ENCODE peak calls at places on chromosomes 2 and 18, in eight cellular contexts. J is fibroblast of pulmonary artery, X is GM12864, G is A673, Q is RWPE1, F is dorsolateral prefrontal cortex, T is MCF 10A, H is ovary. S is an unnamed sample.

GRCh38 chr2:207905546-207905945 is 119.8 kb downstream of the PLEKHM3 start:
- DNase-seq in Q (no peak), H (no peak), J (no peak), F (no peak), X (no peak), G (no peak), T (no peak), S (peak)

GRCh38 chr18:34501553-34501952 is 208.5 kb upstream of the DTNA start:
- DNase-seq in H (no peak), J (no peak), G (no peak), X (no peak), Q (no peak), T (no peak), F (no peak), S (no peak)

GRCh38 chr2:91442246-91442905 is 2750.9 kb downstream of the RPIA start:
- DNase-seq in T (no peak), H (no peak), F (no peak), G (peak), X (no peak), J (no peak), Q (no peak), S (no peak)

GRCh38 chr18:69948919-69949537 is 1.4 kb upstream of the CD226 start:
- DNase-seq in T (no peak), F (no peak), Q (no peak), H (no peak), J (peak), X (peak), G (no peak), S (no peak)

GRCh38 chr2:65660340-65660739 is 227.9 kb upstream of the SPRED2 start:
- DNase-seq in G (peak), T (no peak), X (no peak), H (no peak), F (no peak), Q (no peak), J (no peak), S (no peak)

GRCh38 chr2:53913721-53914120 is 54.0 kb upstream of the GPR75 start:
- DNase-seq in J (peak), H (no peak), G (no peak), X (no peak), Q (no peak), F (no peak), T (peak), S (peak)

GRCh38 chr18:74255022-74255658 is 36.6 kb downstream of the CYB5A start:
- DNase-seq in T (peak), F (no peak), H (no peak), X (no peak), G (no peak), Q (no peak), J (peak), S (peak)

GRCh38 chr2:234939976-234940375 is 11.8 kb upstream of the SH3BP4 start:
- DNase-seq in X (no peak), T (no peak), F (no peak), H (no peak), Q (no peak), G (no peak), J (no peak), S (no peak)

GRCh38 chr2:166224197-166224596 is 96.4 kb upstream of the SCN1A start:
- DNase-seq in X (no peak), F (no peak), H (no peak), G (no peak), T (no peak), Q (no peak), J (no peak), S (no peak)

GRCh38 chr2:197108758-197109157 is 182.3 kb upstream of the PGAP1 start:
- DNase-seq in F (no peak), T (peak), J (peak), G (no peak), X (no peak), H (peak), Q (no peak), S (no peak)

GRCh38 chr2:224870341-224870740 is 154.2 kb upstream of the CCDC195 start:
- DNase-seq in F (no peak), G (no peak), H (no peak), J (no peak), Q (no peak), T (no peak), X (no peak), S (no peak)

GRCh38 chr2:186740266-186740665 is 46.4 kb downstream of the FAM171B start:
- DNase-seq in T (no peak), X (no peak), G (no peak), Q (no peak), F (no peak), J (no peak), H (no peak), S (no peak)

GRCh38 chr2:169743549-169743948 is 9.9 kb downstream of the KLHL23 start:
- DNase-seq in F (no peak), H (peak), Q (no peak), J (no peak), G (no peak), T (no peak), X (no peak), S (no peak)

GRCh38 chr2:26555246-26556133 is 77.6 kb upstream of the OTOF start:
- DNase-seq in G (peak), T (peak), J (no peak), F (no peak), H (no peak), Q (no peak), X (no peak), S (no peak)

GRCh38 chr2:235754381-235755207 is 260.8 kb downstream of the AGAP1 start:
- DNase-seq in X (no peak), J (no peak), Q (no peak), F (no peak), T (no peak), G (no peak), H (no peak), S (no peak)

GRCh38 chr2:8049851-8050571 is 631.8 kb upstream of the ID2 start:
- DNase-seq in G (no peak), F (no peak), J (no peak), H (no peak), T (peak), Q (no peak), X (peak), S (no peak)

GRCh38 chr2:177334940-177335543 is 57.5 kb upstream of the AGPS start:
- DNase-seq in T (peak), F (peak), H (peak), G (peak), X (peak), J (peak), Q (peak), S (peak)

GRCh38 chr2:64143154-64144056 is 815 bp downstream of the PELI1 start:
- DNase-seq in H (peak), Q (peak), X (no peak), G (peak), J (peak), F (peak), T (peak), S (peak)

GRCh38 chr18:47574966-47575365 is 323.5 kb upstream of the SKOR2 start:
- DNase-seq in T (no peak), G (no peak), J (no peak), F (no peak), H (no peak), X (no peak), Q (no peak), S (no peak)

GRCh38 chr18:78293516-78293915 is 686.1 kb upstream of the SALL3 start:
- DNase-seq in F (no peak), X (no peak), Q (no peak), H (no peak), G (no peak), J (no peak), T (no peak), S (no peak)

GRCh38 chr2:226211439-226211838 is 588.2 kb downstream of the IRS1 start:
- DNase-seq in X (no peak), T (peak), F (no peak), J (peak), G (peak), H (no peak), Q (no peak), S (peak)

GRCh38 chr2:98269274-98269673 is 77.0 kb upstream of the CNGA3 start:
- DNase-seq in H (no peak), F (no peak), T (peak), Q (peak), J (peak), X (peak), G (peak), S (peak)

GRCh38 chr2:8761529-8762164 is 75.8 kb downstream of the KIDINS220 start:
- DNase-seq in G (peak), X (no peak), T (peak), J (peak), F (no peak), Q (peak), H (no peak), S (peak)

GRCh38 chr2:167509585-167509984 is 621.3 kb downstream of the XIRP2 start:
- DNase-seq in J (peak), X (no peak), Q (peak), H (no peak), F (no peak), G (peak), T (peak), S (no peak)

GRCh38 chr2:206801417-206801772 is 36.0 kb downstream of the FASTKD2 start:
- DNase-seq in J (no peak), F (no peak), G (no peak), Q (no peak), H (no peak), T (no peak), X (no peak), S (no peak)

GRCh38 chr2:206799083-206799482 is 33.7 kb downstream of the FASTKD2 start:
- DNase-seq in F (no peak), J (peak), H (no peak), G (no peak), X (no peak), Q (no peak), T (peak), S (no peak)

GRCh38 chr2:206798009-206798408 is 32.6 kb downstream of the FASTKD2 start:
- DNase-seq in X (peak), Q (no peak), F (no peak), J (peak), G (no peak), T (no peak), H (no peak), S (no peak)

GRCh38 chr2:206802654-206803514 is 37.5 kb downstream of the FASTKD2 start:
- DNase-seq in X (no peak), J (no peak), H (no peak), T (no peak), G (no peak), F (peak), Q (no peak), S (no peak)

DNA sequence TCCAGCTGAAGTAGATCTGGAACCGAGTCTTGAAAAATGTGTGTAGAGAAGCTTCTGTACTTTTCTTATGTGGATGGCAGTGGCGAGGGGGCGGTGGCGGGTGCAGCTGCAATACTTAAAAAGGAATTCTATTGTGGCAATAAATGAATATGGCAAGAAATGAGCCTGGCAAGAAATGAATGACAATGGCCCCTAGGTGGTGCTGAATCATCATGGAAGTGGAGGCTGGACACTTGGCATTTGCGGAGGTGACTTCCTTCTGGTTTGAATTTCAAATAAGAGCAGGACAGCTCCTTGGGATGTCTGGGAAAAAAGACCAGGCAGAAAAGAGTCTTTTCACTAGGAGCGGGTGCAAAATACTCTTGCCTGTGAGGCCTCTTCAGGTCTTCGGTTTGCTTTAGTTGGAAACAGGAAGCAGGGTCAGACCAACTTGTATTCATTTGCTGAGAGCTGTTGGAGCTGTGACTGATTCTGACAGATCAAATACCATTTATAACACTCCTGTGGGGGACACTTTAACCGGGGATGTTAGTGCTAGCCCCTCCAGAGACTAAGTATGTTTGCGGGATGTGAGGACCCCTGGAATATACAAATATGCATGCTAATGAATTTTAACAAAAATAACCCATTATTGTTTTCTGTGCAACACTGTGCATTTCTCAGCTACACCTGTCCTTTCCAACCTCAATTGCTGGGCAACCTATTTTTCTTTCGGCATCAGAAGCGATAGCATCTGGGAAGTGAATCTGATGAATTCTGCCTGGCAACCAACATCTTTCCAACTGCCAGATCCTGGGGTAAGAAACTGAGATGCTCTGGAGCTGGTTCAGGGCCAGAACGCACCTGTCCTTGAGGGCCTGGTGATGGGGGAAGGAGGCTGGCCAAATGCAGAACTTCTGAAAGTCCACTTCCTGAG is 35.4 kb downstream of the FASTKD2 start:
- DNase-seq in J (peak), G (peak), T (peak), Q (peak), X (peak), H (peak), F (peak), S (peak)
- TF ChIP-seq CTCF in J (peak), G (peak), T (peak), Q (peak), X (peak), H (peak), F (peak), S (peak)

DNA sequence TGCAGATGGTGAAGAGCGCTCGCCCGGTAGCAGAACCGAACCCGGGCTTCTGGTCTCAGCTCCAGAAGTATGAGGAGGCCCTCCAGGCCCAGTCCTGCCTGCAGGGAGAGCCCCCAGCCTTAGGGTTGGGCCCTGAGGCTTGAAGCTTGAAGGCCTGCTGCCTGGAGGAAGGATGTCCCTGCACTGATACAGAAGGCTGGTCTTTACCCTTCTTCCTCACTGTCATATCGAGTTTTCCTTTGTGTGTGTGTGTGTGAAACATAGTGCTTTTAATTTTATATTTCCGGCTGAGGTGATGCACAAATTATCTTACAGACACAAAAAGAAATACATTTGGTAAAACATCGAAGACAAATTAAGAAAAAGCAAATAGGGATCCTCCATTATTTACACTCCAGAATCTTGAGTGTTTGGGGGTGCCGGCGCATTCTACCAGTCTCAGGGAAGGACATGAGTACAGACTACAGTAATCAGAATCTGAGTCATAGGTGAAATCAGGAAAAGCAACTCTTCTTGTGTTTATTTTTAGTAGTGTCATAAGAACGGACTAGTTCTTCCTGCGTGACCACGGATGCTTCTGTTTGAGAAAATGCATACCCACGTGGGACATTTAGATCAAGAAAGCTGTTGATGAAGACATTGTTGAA is 1.3 kb downstream of the DUSP28 start:
- DNase-seq in X (no peak), G (no peak), T (peak), H (no peak), J (peak), F (no peak), Q (no peak), S (no peak)
- TF ChIP-seq CTCF in X (no peak), G (no peak), T (no peak), H (no peak), J (no peak), F (peak), Q (no peak), S (no peak)

DNA sequence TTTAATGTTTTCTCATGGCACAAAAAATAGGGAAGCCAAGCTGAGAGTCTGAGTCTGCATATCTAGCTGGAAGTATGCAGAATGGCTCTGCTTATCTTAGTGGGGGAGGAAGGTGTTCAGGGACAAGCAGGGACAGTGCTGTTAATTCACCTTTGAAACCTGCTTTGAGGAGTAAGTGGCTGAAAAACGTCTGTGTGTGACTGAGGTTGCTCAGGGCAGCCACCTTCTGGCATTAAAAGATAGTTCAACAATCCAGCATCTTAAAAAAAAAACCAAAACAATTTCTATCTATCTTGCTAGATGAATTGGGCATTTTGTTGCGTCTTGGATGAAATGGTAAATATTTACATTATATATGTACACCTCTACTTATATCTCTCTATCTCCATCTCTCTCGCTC is 2.0 kb upstream of the TRPM8 start:
- DNase-seq in H (no peak), G (no peak), X (no peak), Q (peak), F (no peak), J (peak), T (peak), S (no peak)
- TF ChIP-seq CTCF in H (no peak), G (peak), X (no peak), Q (peak), F (no peak), J (peak), T (no peak), S (no peak)

GRCh38 chr2:100730290-100730868 is 89.6 kb upstream of the NPAS2 start:
- DNase-seq in J (peak), Q (peak), F (no peak), T (peak), G (peak), H (no peak), X (peak), S (peak)
- TF ChIP-seq CTCF in J (peak), Q (peak), F (peak), T (peak), G (peak), H (no peak), X (peak), S (peak)

GRCh38 chr18:48913201-48913600 is 37.6 kb downstream of the SMAD7 start:
- DNase-seq in H (no peak), G (no peak), T (peak), F (no peak), X (no peak), J (no peak), Q (no peak), S (peak)
- TF ChIP-seq CTCF in H (no peak), G (no peak), T (no peak), F (no peak), X (peak), J (peak), Q (no peak), S (peak)

DNA sequence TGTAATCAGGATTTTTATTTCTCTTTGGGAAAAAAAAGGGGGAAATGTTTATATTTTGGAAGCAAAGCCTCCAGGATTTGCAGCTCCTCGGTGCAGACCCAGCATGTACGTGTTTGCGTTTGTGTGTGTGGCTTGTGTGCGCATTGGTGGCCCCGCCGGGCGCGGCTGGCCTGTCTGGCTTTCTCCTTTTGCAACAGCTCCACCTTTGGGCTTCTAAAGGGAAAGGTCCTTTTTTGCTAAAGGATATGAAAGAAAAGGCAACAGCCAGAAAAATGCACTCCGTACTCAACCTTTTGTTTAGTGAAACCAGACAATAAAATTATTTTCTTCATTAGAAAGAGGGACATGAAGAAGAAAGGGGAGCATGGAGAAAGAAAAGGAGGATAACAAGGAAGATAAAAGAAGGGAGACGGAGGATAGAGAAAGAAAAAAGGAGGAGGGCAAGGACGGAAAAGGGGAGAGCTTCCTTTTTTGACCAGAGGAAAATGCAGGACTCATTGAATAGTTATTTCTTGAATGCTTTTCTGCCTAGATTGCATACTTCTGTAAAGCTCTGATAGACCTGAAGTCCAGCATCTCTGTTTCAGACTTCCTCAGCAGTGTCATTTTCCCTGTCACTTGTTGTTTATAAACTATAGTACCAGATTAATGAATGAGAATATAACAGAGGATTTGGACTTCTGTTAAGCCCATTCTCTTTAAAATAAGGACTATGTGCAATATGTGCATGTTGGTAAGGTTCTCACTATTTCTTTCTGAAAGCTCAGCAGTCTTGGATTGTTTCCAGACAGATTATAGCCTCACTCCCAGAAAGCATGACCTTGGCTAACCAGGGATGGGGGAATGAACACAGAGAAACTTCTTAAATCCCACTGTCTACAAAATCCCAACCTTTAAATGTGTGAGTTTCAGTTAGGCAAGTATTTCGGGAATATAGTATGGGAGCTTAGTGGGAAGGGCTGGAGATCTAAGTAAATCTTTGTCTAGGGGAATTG is 563.1 kb upstream of the PIK3C3 start:
- DNase-seq in Q (peak), G (peak), F (peak), H (no peak), J (peak), T (peak), X (no peak), S (peak)
- TF ChIP-seq CTCF in Q (peak), G (peak), F (peak), H (no peak), J (peak), T (peak), X (peak), S (peak)

S was measured in Calu3.